ENCODE peak calls at places on chromosomes 11 and 22, in six cellular contexts. C is astrocyte of the spinal cord, J is fibroblast of lung, M is cardiac muscle cell, N is WTC11, P is AG09309. U is an unnamed sample.

GRCh38 chr11:69836401-69836800 is 17.2 kb upstream of the FGF3 start:
- DNase-seq in M (no peak), J (no peak), P (no peak), C (no peak), N (no peak), U (no peak)

GRCh38 chr11:63613517-63614135 is 607 bp downstream of the PLAAT3 start:
- DNase-seq in N (peak; percentile 68), C (peak; percentile 12), M (peak; percentile 48), P (no peak), J (no peak), U (no peak)

GRCh38 chr11:114116357-114116756 is 56.8 kb downstream of the ZBTB16 start:
- DNase-seq in N (no peak), C (no peak), P (no peak), J (no peak), M (no peak), U (no peak)

GRCh38 chr11:103849366-103849765 is 187.1 kb upstream of the DDI1 start:
- DNase-seq in N (no peak), M (peak; percentile 55), C (no peak), P (no peak), J (no peak), U (no peak)

GRCh38 chr11:93528757-93529639 is 14.2 kb downstream of the SMCO4 start:
- DNase-seq in N (no peak), P (no peak), C (no peak), J (no peak), M (no peak), U (no peak)

GRCh38 chr11:8223513-8223899 is 40.2 kb downstream of the LMO1 start:
- DNase-seq in M (peak; percentile 28), J (peak; percentile 19), N (no peak), P (no peak), C (no peak), U (no peak)

GRCh38 chr11:113073290-113073953 is 112.2 kb downstream of the NCAM1 start:
- DNase-seq in P (no peak), M (no peak), N (no peak), J (no peak), C (no peak), U (no peak)

GRCh38 chr22:23110922-23111527 is 30.8 kb downstream of the RSPH14 start:
- DNase-seq in P (no peak), C (no peak), J (peak; percentile 5), N (no peak), M (no peak), U (no peak)

GRCh38 chr11:7651700-7652099 is 21.6 kb downstream of the CYB5R2 start:
- DNase-seq in C (no peak), N (no peak), J (no peak), M (no peak), P (no peak), U (no peak)

GRCh38 chr22:42078469-42079318 is 806 bp upstream of the SMDT1 start:
- DNase-seq in P (no peak), C (peak; percentile 7), J (no peak), N (peak; percentile 27), M (peak; percentile 24), U (no peak)

GRCh38 chr11:121611242-121611641 is 158.5 kb upstream of the SORL1-AS1 start:
- DNase-seq in C (no peak), J (no peak), N (no peak), M (no peak), P (no peak), U (no peak)

GRCh38 chr11:122634507-122634906 is 21.0 kb upstream of the UBASH3B start:
- DNase-seq in P (no peak), M (no peak), J (peak; percentile 54), C (peak; percentile 53), N (peak; percentile 58), U (no peak)

GRCh38 chr11:47186937-47187681 is 875 bp upstream of the PACSIN3 start:
- DNase-seq in P (no peak), C (peak; percentile 35), M (peak; percentile 43), J (peak; percentile 48), N (peak; percentile 74), U (peak; percentile 26)

GRCh38 chr11:65357856-65358356 is 3.4 kb downstream of the TIGD3 start:
- DNase-seq in P (no peak), N (no peak), M (peak; percentile 34), C (no peak), J (no peak), U (no peak)

GRCh38 chr22:47400701-47401591 is 638.5 kb downstream of the TBC1D22A start:
- DNase-seq in P (no peak), M (no peak), J (no peak), N (no peak), C (no peak), U (no peak)

GRCh38 chr22:45314054-45314721 is 4.5 kb downstream of the FAM118A start:
- DNase-seq in C (no peak), M (peak; percentile 50), N (no peak), P (no peak), J (no peak), U (no peak)

GRCh38 chr22:36136988-36137387 is 23.6 kb downstream of the APOL3 start:
- DNase-seq in N (no peak), P (no peak), M (peak; percentile 36), J (no peak), C (peak; percentile 10), U (no peak)

GRCh38 chr11:114075891-114076441 is 16.5 kb downstream of the ZBTB16 start:
- DNase-seq in P (no peak), C (peak; percentile 74), J (peak; percentile 12), N (peak; percentile 69), M (peak; percentile 83), U (peak; percentile 37)

GRCh38 chr11:31493235-31493634 is 16.2 kb downstream of the IMMP1L start:
- DNase-seq in J (no peak), N (no peak), M (no peak), C (no peak), P (no peak), U (no peak)

GRCh38 chr11:63910605-63911195 is 6.3 kb downstream of the RCOR2 start:
- DNase-seq in J (no peak), N (no peak), C (no peak), P (no peak), M (no peak), U (no peak)

GRCh38 chr22:28674121-28674563 is 5.5 kb downstream of the TTC28 start:
- DNase-seq in C (peak; percentile 71), N (no peak), P (no peak), M (peak; percentile 74), J (peak; percentile 72), U (no peak)

GRCh38 chr11:11574373-11574772 is 47.4 kb downstream of the GALNT18 start:
- DNase-seq in C (no peak), M (no peak), J (no peak), N (no peak), P (no peak), U (no peak)

GRCh38 chr22:44391481-44392445 is 79.0 kb upstream of the SHISAL1 start:
- DNase-seq in N (peak; percentile 9), M (no peak), C (no peak), P (no peak), J (no peak), U (no peak)

GRCh38 chr11:102295045-102295444 is 22.2 kb upstream of the BIRC3 start:
- DNase-seq in C (no peak), J (no peak), P (no peak), M (no peak), N (no peak), U (no peak)

GRCh38 chr11:47003180-47003877 is 66.8 kb downstream of the CSTPP1 start:
- DNase-seq in N (no peak), P (no peak), J (no peak), C (no peak), M (no peak), U (no peak)

GRCh38 chr22:40533712-40534378 is 102.7 kb downstream of the MRTFA start:
- DNase-seq in J (peak; percentile 84), N (no peak), P (no peak), M (peak; percentile 82), C (peak; percentile 79), U (no peak)

GRCh38 chr11:123531325-123531724 is 101.3 kb downstream of the GRAMD1B start:
- DNase-seq in C (no peak), M (no peak), N (no peak), P (no peak), J (no peak), U (no peak)

GRCh38 chr11:105371311-105371710 is 231.7 kb upstream of the CARD18 start:
- DNase-seq in P (no peak), M (no peak), N (no peak), J (no peak), C (no peak), U (no peak)

GRCh38 chr11:105151936-105152554 is 12.5 kb upstream of the CARD18 start:
- DNase-seq in J (peak; percentile 78), P (no peak), M (peak; percentile 44), C (peak; percentile 55), N (no peak), U (no peak)

GRCh38 chr11:24844406-24844805 is 347.6 kb downstream of the LUZP2 start:
- DNase-seq in C (no peak), N (no peak), M (no peak), J (no peak), P (no peak), U (no peak)

GRCh38 chr11:75241036-75241905 is 697 bp downstream of the TPBGL start:
- DNase-seq in P (peak; percentile 18), M (peak; percentile 90), N (peak; percentile 89), C (peak; percentile 76), J (peak; percentile 74), U (peak; percentile 92)

GRCh38 chr22:49979587-49980264 is 19.2 kb downstream of the PIM3 start:
- DNase-seq in C (peak; percentile 43), J (peak; percentile 29), P (no peak), M (peak; percentile 60), N (peak; percentile 53), U (peak; percentile 20)
- TF ChIP-seq CTCF in C (peak; percentile 70), J (peak; percentile 59), P (peak; percentile 56), M (peak; percentile 62), N (peak; percentile 39), U (peak; percentile 66)

GRCh38 chr22:43159484-43160178 is 8.3 kb downstream of the TSPO start:
- DNase-seq in C (no peak), J (no peak), N (peak; percentile 69), P (no peak), M (peak; percentile 24), U (no peak)
- TF ChIP-seq CTCF in C (peak; percentile 37), J (peak; percentile 20), N (peak; percentile 62), P (no peak), M (peak; percentile 32), U (peak; percentile 39)

GRCh38 chr11:96943970-96944369 is 554.2 kb downstream of the JRKL start:
- DNase-seq in C (no peak), N (no peak), P (no peak), J (no peak), M (no peak), U (no peak)
- TF ChIP-seq CTCF in C (no peak), N (no peak), P (no peak), J (no peak), M (no peak), U (peak; percentile 24)

GRCh38 chr11:95155385-95155784 is 65.7 kb downstream of the ENDOD1 start:
- DNase-seq in M (no peak), N (no peak), P (no peak), J (no peak), C (no peak), U (no peak)

GRCh38 chr11:95152878-95153856 is 63.5 kb downstream of the ENDOD1 start:
- DNase-seq in N (no peak), P (no peak), M (no peak), J (no peak), C (no peak), U (no peak)

GRCh38 chr11:95153857-95154246 is 64.2 kb downstream of the ENDOD1 start:
- DNase-seq in N (no peak), M (no peak), P (no peak), J (no peak), C (no peak), U (no peak)

GRCh38 chr11:95156133-95156731 is 66.6 kb downstream of the ENDOD1 start:
- DNase-seq in C (no peak), P (no peak), M (no peak), J (no peak), N (peak; percentile 32), U (no peak)

GRCh38 chr11:95154514-95154913 is 64.9 kb downstream of the ENDOD1 start:
- DNase-seq in J (peak; percentile 42), M (peak; percentile 74), C (peak; percentile 54), N (peak; percentile 75), P (no peak), U (peak; percentile 25)
- TF ChIP-seq CTCF in J (peak; percentile 69), M (peak; percentile 57), C (peak; percentile 69), N (peak; percentile 54), P (peak; percentile 48), U (peak; percentile 79)

U was measured in progenitor cell of endocrine pancreas.